ENCODE peak calls at places on chromosomes 3 and 15, in six cellular contexts. A is epithelial cell of esophagus; I is NCI-H1105 treated with DMSO at 0.1 percent for 48 hours; R is hypothalamus; J is stimulated activated CD8-positive, alpha-beta memory T cell treated with anti-CD3 and anti-CD28 coated beads, Interleukin-4, amount 100 ng/mL, for 24 hours; H is cardiac muscle cell. S is an unnamed sample.
A peak's percentile ranks its signal among the peaks of the same experiment; 100 is the strongest.

GRCh38 chr3:46974421-46975227 is 1.9 kb downstream of the CCDC12 start:
- DNase-seq in I (no peak), A (no peak), R (no peak), J (no peak), H (no peak), S (no peak)

GRCh38 chr3:150236683-150237082 is 171.4 kb upstream of the TSC22D2 start:
- DNase-seq in H (peak; percentile 55), J (no peak), I (no peak), A (no peak), R (no peak), S (no peak)

GRCh38 chr3:175726228-175726627 is 867.1 kb downstream of the NAALADL2 start:
- DNase-seq in I (no peak), R (no peak), J (no peak), H (no peak), A (peak; percentile 17), S (no peak)

GRCh38 chr3:166304509-166305063 is 467.4 kb upstream of the BCHE start:
- DNase-seq in J (no peak), A (peak; percentile 29), I (no peak), H (no peak), R (no peak), S (no peak)

GRCh38 chr3:103385991-103386390 is 951.2 kb downstream of the ZPLD1 start:
- DNase-seq in A (no peak), R (no peak), I (no peak), J (no peak), H (no peak), S (no peak)

GRCh38 chr15:70149667-70150404 is 52.1 kb upstream of the TLE3 start:
- DNase-seq in A (peak; percentile 46), R (no peak), J (no peak), I (no peak), H (peak; percentile 65), S (no peak)

GRCh38 chr3:105402287-105402801 is 35.6 kb downstream of the ALCAM start:
- DNase-seq in I (no peak), A (peak; percentile 97), H (no peak), J (no peak), R (no peak), S (no peak)

GRCh38 chr3:24355806-24356205 is 138.8 kb downstream of the THRB start:
- DNase-seq in J (no peak), I (no peak), A (peak; percentile 23), H (no peak), R (no peak), S (no peak)

GRCh38 chr15:69976366-69976994 is 121.2 kb downstream of the TLE3 start:
- DNase-seq in A (peak; percentile 61), R (no peak), I (no peak), J (peak; percentile 25), H (peak; percentile 72), S (peak; percentile 60)